ENCODE peak calls at places on chromosomes 1 and 21, in five cellular contexts. W, I, G, H and P are unnamed samples.

GRCh38 chr21:36761685-36762084 is 62.8 kb downstream of the SIM2 start:
- DNase-seq in W (no peak), I (no peak), G (no peak), H (no peak), P (no peak)

GRCh38 chr1:225500589-225501192 is 72.9 kb upstream of the LBR start:
- DNase-seq in W (no peak), I (no peak), G (no peak), H (no peak), P (no peak)

GRCh38 chr1:147551036-147551435 is 9.7 kb downstream of the BCL9 start:
- DNase-seq in W (no peak), I (no peak), G (no peak), H (no peak), P (no peak)

GRCh38 chr1:99808391-99809115 is 41.6 kb upstream of the AGL start:
- DNase-seq in W (peak; percentile 25), I (peak; percentile 85), G (peak; percentile 11), H (no peak), P (peak; percentile 94)

GRCh38 chr1:192702212-192702993 is 66.5 kb downstream of the RGS13 start:
- DNase-seq in W (no peak), I (peak; percentile 27), G (no peak), H (no peak), P (no peak)

GRCh38 chr1:73722055-73722454 is 475.9 kb downstream of the LRRIQ3 start:
- DNase-seq in W (no peak), I (no peak), G (no peak), H (no peak), P (no peak)

GRCh38 chr21:15848632-15849031 is 118.8 kb downstream of the USP25 start:
- DNase-seq in W (no peak), I (no peak), G (no peak), H (no peak), P (no peak)

GRCh38 chr21:42833439-42833815 is 45.9 kb downstream of the WDR4 start:
- DNase-seq in W (no peak), I (peak; percentile 10), G (peak; percentile 64), H (no peak), P (peak; percentile 47)

GRCh38 chr1:201267481-201268229 is 15.7 kb upstream of the PKP1 start:
- DNase-seq in W (no peak), I (no peak), G (no peak), H (no peak), P (no peak)

GRCh38 chr1:231828182-231828920 is 201.8 kb downstream of the DISC1 start:
- DNase-seq in W (no peak), I (peak; percentile 60), G (no peak), H (no peak), P (no peak)

GRCh38 chr1:203325418-203326091 is 20.2 kb downstream of the BTG2 start:
- DNase-seq in W (peak; percentile 54), I (no peak), G (peak; percentile 77), H (no peak), P (no peak)

GRCh38 chr1:208216062-208216461 is 28.1 kb downstream of the PLXNA2 start:
- DNase-seq in W (no peak), I (no peak), G (no peak), H (no peak), P (no peak)

GRCh38 chr1:169572184-169572583 is 14.1 kb downstream of the F5 start:
- DNase-seq in W (no peak), I (no peak), G (no peak), H (no peak), P (peak; percentile 28)

GRCh38 chr1:18582890-18583289 is 47.8 kb upstream of the PAX7 start:
- DNase-seq in W (no peak), I (no peak), G (no peak), H (no peak), P (no peak)

GRCh38 chr1:204417231-204417997 is 5.8 kb upstream of the PPP1R15B start:
- DNase-seq in W (no peak), I (peak; percentile 83), G (peak; percentile 69), H (no peak), P (no peak)

GRCh38 chr1:53047737-53048344 is 14.2 kb upstream of the PODN start:
- DNase-seq in W (no peak), I (no peak), G (no peak), H (no peak), P (no peak)

GRCh38 chr1:32771561-32772280 is 45.4 kb downstream of the YARS1 start:
- DNase-seq in W (no peak), I (no peak), G (no peak), H (no peak), P (no peak)

GRCh38 chr1:215082532-215083407 is at the start of gene KCNK2:
- DNase-seq in W (no peak), I (no peak), G (no peak), H (no peak), P (peak; percentile 75)

GRCh38 chr1:229181419-229181818 is 89.5 kb upstream of the RAB4A start:
- DNase-seq in W (no peak), I (no peak), G (no peak), H (no peak), P (no peak)

GRCh38 chr21:30842990-30843389 is 13.4 kb upstream of the KRTAP7-1 start:
- DNase-seq in W (no peak), I (no peak), G (no peak), H (no peak), P (peak; percentile 28)

GRCh38 chr1:185058103-185058502 is 12.7 kb downstream of the RNF2 start:
- DNase-seq in W (no peak), I (no peak), G (no peak), H (no peak), P (no peak)

GRCh38 chr1:228236744-228237143 is 28.9 kb downstream of the OBSCN start:
- DNase-seq in W (no peak), I (peak; percentile 13), G (peak; percentile 64), H (peak; percentile 47), P (peak; percentile 94)

GRCh38 chr1:182624582-182624981 is 20.4 kb upstream of the RGS16 start:
- DNase-seq in W (no peak), I (no peak), G (no peak), H (no peak), P (no peak)

GRCh38 chr1:204627436-204627835 is 58.1 kb downstream of the LRRN2 start:
- DNase-seq in W (no peak), I (no peak), G (no peak), H (no peak), P (no peak)

GRCh38 chr1:8951246-8951645 is 5.6 kb downstream of the CA6 start:
- DNase-seq in W (no peak), I (no peak), G (no peak), H (no peak), P (peak; percentile 40)

GRCh38 chr1:207565546-207566468 is 69.8 kb downstream of the CR1 start:
- DNase-seq in W (no peak), I (peak; percentile 34), G (no peak), H (no peak), P (peak; percentile 57)

GRCh38 chr1:41435570-41436178 is 48.8 kb downstream of the EDN2 start:
- DNase-seq in W (no peak), I (no peak), G (no peak), H (no peak), P (peak; percentile 72)

GRCh38 chr1:105894006-105894405 is 1162.5 kb upstream of the PRMT6 start:
- DNase-seq in W (no peak), I (no peak), G (no peak), H (no peak), P (no peak)

GRCh38 chr1:242629396-242629795 is 104.9 kb upstream of the PLD5 start:
- DNase-seq in W (no peak), I (no peak), G (no peak), H (no peak), P (no peak)

GRCh38 chr1:170155055-170155454 is 9.3 kb downstream of the NTMT2 start:
- DNase-seq in W (no peak), I (no peak), G (no peak), H (no peak), P (no peak)

GRCh38 chr1:56397409-56397808 is 182.0 kb downstream of the PLPP3 start:
- DNase-seq in W (no peak), I (no peak), G (no peak), H (no peak), P (no peak)

DNA sequence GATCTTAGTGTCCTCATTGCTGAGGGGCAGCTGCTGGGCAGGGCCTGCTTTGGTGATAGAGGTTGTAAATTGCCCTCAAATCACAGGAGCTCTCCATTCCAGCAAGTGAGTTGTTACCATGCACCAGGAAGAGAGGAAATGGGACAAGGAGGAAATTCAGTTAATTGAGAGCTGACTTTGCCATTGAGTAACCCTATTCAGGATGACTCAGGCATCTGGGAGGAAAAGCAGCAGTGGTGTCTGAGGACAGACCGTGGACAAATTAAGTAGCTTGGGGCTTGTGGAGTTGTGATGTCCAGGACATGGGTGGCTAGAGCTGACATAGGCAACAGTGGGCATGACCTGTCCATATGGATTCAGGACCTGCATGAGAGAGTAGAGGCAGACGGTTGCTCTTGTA is 5.9 kb downstream of the ARHGEF10L start:
- DNase-seq in W (no peak), I (no peak), G (no peak), H (no peak), P (no peak)
- TF ChIP-seq POLR2AphosphoS5 in W (no peak), I (no peak), G (no peak), H (peak; percentile 8), P (no peak)

DNA sequence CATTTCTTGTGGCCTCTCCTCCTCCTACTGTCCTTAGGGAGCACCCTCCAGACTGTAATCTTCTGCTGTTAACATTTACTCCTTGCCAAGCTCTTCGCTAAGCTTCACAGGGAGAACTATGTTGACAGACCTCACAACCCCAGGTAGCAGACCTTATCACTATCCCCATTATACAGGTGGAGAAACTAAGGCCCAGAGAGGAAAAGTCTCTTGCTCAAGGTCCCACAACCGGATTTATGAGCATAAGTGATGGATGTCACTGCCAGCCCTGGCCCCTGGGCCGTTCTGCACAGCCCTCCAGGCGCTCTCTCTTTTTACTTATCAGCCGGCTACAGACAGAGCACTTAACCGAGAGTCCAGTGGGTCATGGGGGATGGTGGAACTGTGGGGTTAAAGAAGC is 18.1 kb downstream of the LYPD8 start:
- DNase-seq in W (no peak), I (no peak), G (no peak), H (no peak), P (no peak)
- TF ChIP-seq POLR2AphosphoS5 in W (no peak), I (no peak), G (no peak), H (no peak), P (no peak)

GRCh38 chr1:154221815-154222081 is 993 bp downstream of the UBAP2L start:
- DNase-seq in W (no peak), I (no peak), G (no peak), H (no peak), P (peak; percentile 16)
- TF ChIP-seq POLR2AphosphoS5 in W (no peak), I (no peak), G (no peak), H (no peak), P (no peak)

GRCh38 chr1:43073490-43074230 is 98.4 kb downstream of the EBNA1BP2 start:
- DNase-seq in W (peak; percentile 38), I (peak; percentile 61), G (peak; percentile 79), H (no peak), P (peak; percentile 91)
- TF ChIP-seq POLR2AphosphoS5 in W (no peak), I (no peak), G (no peak), H (peak; percentile 38), P (no peak)

GRCh38 chr1:117659565-117660264 is 53.9 kb downstream of the TENT5C start:
- DNase-seq in W (no peak), I (no peak), G (no peak), H (no peak), P (no peak)
- TF ChIP-seq POLR2AphosphoS5 in W (no peak), I (no peak), G (no peak), H (no peak), P (no peak)